ENCODE peak calls at places on chromosomes 11 and 22, in six cellular contexts. E, X, O, W, S and Y are unnamed samples.

GRCh38 chr11:128757886-128758612 is 64.2 kb downstream of the FLI1 start:
- DNase-seq in S (no peak), X (no peak), E (no peak), O (no peak), W (no peak), Y (no peak)

GRCh38 chr11:96464695-96465307 is 75.0 kb downstream of the JRKL start:
- DNase-seq in S (no peak), E (peak), O (no peak), X (peak), W (no peak), Y (no peak)

GRCh38 chr11:69682221-69682620 is 7.1 kb upstream of the LTO1 start:
- DNase-seq in E (no peak), W (no peak), O (no peak), S (no peak), X (no peak), Y (no peak)

GRCh38 chr11:70788247-70789022 is 390.1 kb downstream of the CTTN start:
- DNase-seq in O (no peak), E (no peak), S (no peak), X (no peak), W (no peak), Y (no peak)

GRCh38 chr11:225734-226453 is 10.2 kb downstream of the SIRT3 start:
- DNase-seq in X (no peak), E (no peak), W (no peak), O (no peak), S (no peak), Y (no peak)

GRCh38 chr22:50119768-50120251 is 30.0 kb downstream of the MOV10L1 start:
- DNase-seq in X (no peak), W (no peak), E (no peak), S (no peak), O (no peak), Y (no peak)

GRCh38 chr11:100994966-100995365 is 134.6 kb downstream of the PGR start:
- DNase-seq in O (no peak), E (no peak), X (no peak), W (no peak), S (no peak), Y (no peak)

GRCh38 chr11:22626573-22627239 is 1.1 kb upstream of the FANCF start:
- DNase-seq in W (no peak), E (no peak), O (no peak), S (no peak), X (no peak), Y (no peak)

GRCh38 chr22:47012589-47013365 is 250.3 kb downstream of the TBC1D22A start:
- DNase-seq in W (no peak), X (no peak), E (no peak), S (no peak), O (no peak), Y (no peak)

GRCh38 chr11:57523419-57523818 is 7.1 kb downstream of the TIMM10 start:
- DNase-seq in S (no peak), W (no peak), X (no peak), E (no peak), O (no peak), Y (no peak)

GRCh38 chr11:61329871-61330270 is 3.0 kb downstream of the DDB1 start:
- DNase-seq in X (no peak), O (no peak), E (no peak), S (no peak), W (no peak), Y (no peak)

GRCh38 chr11:47991266-47991830 is 11.0 kb downstream of the PTPRJ start:
- DNase-seq in X (no peak), E (peak), S (no peak), W (no peak), O (no peak), Y (no peak)

GRCh38 chr11:34674038-34674437 is 53.1 kb downstream of the EHF start:
- DNase-seq in X (no peak), O (no peak), E (no peak), S (no peak), W (no peak), Y (no peak)

GRCh38 chr22:24414984-24415945 is 12.1 kb upstream of the ADORA2A start:
- DNase-seq in S (no peak), E (no peak), O (no peak), W (no peak), X (no peak), Y (no peak)

GRCh38 chr11:88307749-88308425 is 29.6 kb downstream of the CTSC start:
- DNase-seq in E (no peak), W (no peak), X (no peak), O (no peak), S (no peak), Y (no peak)

GRCh38 chr11:128157423-128158298 is 429.7 kb downstream of the ETS1 start:
- DNase-seq in O (peak), S (peak), W (peak), X (peak), E (no peak), Y (no peak)